ENCODE peak calls at places on chromosome 11, in five cellular contexts. X, C, I, V and N are unnamed samples.

GRCh38 chr11:131864205-131864604 is 493.8 kb downstream of the NTM start:
- DNase-seq in X (no peak), C (no peak), I (no peak), V (no peak), N (no peak)

GRCh38 chr11:10356161-10356560 is 51.3 kb downstream of the ADM start:
- DNase-seq in X (no peak), C (no peak), I (no peak), V (no peak), N (no peak)

GRCh38 chr11:20208622-20209090 is 48.4 kb upstream of the DBX1 start:
- DNase-seq in X (no peak), C (no peak), I (no peak), V (no peak), N (no peak)

GRCh38 chr11:8287297-8288070 is 23.8 kb upstream of the LMO1 start:
- DNase-seq in X (no peak), C (no peak), I (no peak), V (no peak), N (no peak)

GRCh38 chr11:24453129-24453723 is 43.6 kb upstream of the LUZP2 start:
- DNase-seq in X (no peak), C (no peak), I (no peak), V (peak), N (no peak)

GRCh38 chr11:46693597-46694012 is 6.8 kb downstream of the ARHGAP1 start:
- DNase-seq in X (no peak), C (peak), I (no peak), V (no peak), N (peak)

GRCh38 chr11:27201454-27202302 is 161.1 kb downstream of the BBOX1 start:
- DNase-seq in X (no peak), C (peak), I (peak), V (peak), N (peak)

GRCh38 chr11:76543006-76543703 is 98.3 kb downstream of the EMSY start:
- DNase-seq in X (no peak), C (no peak), I (no peak), V (no peak), N (no peak)

GRCh38 chr11:61635787-61636186 is 44.4 kb upstream of the DAGLA start:
- DNase-seq in X (no peak), C (no peak), I (no peak), V (no peak), N (no peak)

GRCh38 chr11:46582588-46582987 is 11.2 kb downstream of the AMBRA1 start:
- DNase-seq in X (no peak), C (no peak), I (no peak), V (no peak), N (no peak)

GRCh38 chr11:68956547-68957254 is 24.1 kb downstream of the MRGPRD start:
- DNase-seq in X (no peak), C (no peak), I (no peak), V (no peak), N (no peak)

GRCh38 chr11:73950869-73951710 is at the start of gene DNAJB13:
- DNase-seq in X (no peak), C (peak), I (no peak), V (no peak), N (no peak)

GRCh38 chr11:2259466-2259830 is 10.9 kb downstream of the ASCL2 start:
- DNase-seq in X (no peak), C (no peak), I (peak), V (no peak), N (no peak)

GRCh38 chr11:35815556-35816315 is 128.1 kb upstream of the LDLRAD3 start:
- DNase-seq in X (no peak), C (no peak), I (no peak), V (no peak), N (no peak)

GRCh38 chr11:10302294-10302743 is 2.6 kb upstream of the ADM start:
- DNase-seq in X (no peak), C (no peak), I (no peak), V (no peak), N (no peak)

GRCh38 chr11:272931-273198 is 5.3 kb upstream of the NLRP6 start:
- DNase-seq in X (no peak), C (no peak), I (no peak), V (no peak), N (no peak)

GRCh38 chr11:112590778-112591177 is 330.1 kb upstream of the PLET1 start:
- DNase-seq in X (no peak), C (no peak), I (no peak), V (no peak), N (no peak)

GRCh38 chr11:35954205-35954604 is 10.3 kb downstream of the LDLRAD3 start:
- DNase-seq in X (no peak), C (no peak), I (no peak), V (no peak), N (no peak)

GRCh38 chr11:77205467-77206263 is 77.6 kb downstream of the MYO7A start:
- DNase-seq in X (no peak), C (no peak), I (peak), V (no peak), N (no peak)

GRCh38 chr11:119790476-119790875 is 61.5 kb upstream of the NECTIN1 start:
- DNase-seq in X (no peak), C (no peak), I (no peak), V (no peak), N (no peak)

GRCh38 chr11:70233511-70233919 is 30.4 kb downstream of the FADD start:
- DNase-seq in X (no peak), C (peak), I (peak), V (peak), N (peak)

GRCh38 chr11:134753805-134754130 is 341.7 kb upstream of the B3GAT1 start:
- DNase-seq in X (no peak), C (no peak), I (no peak), V (no peak), N (no peak)

GRCh38 chr11:69700278-69701140 is 3.3 kb downstream of the FGF19 start:
- DNase-seq in X (no peak), C (peak), I (peak), V (no peak), N (peak)

GRCh38 chr11:88175004-88175706 is at the start of gene RAB38:
- DNase-seq in X (peak), C (no peak), I (no peak), V (peak), N (no peak)

GRCh38 chr11:46072172-46072964 is 48.9 kb downstream of the PHF21A start:
- DNase-seq in X (no peak), C (no peak), I (no peak), V (no peak), N (no peak)

GRCh38 chr11:114348200-114349191 is 51.8 kb downstream of the C11orf71 start:
- DNase-seq in X (no peak), C (no peak), I (peak), V (no peak), N (peak)

GRCh38 chr11:107780775-107781174 is 68.9 kb upstream of the SLN start:
- DNase-seq in X (no peak), C (no peak), I (no peak), V (no peak), N (no peak)

GRCh38 chr11:296976-297665 is 2.2 kb downstream of the IFITM5 start:
- DNase-seq in X (no peak), C (no peak), I (no peak), V (no peak), N (no peak)

GRCh38 chr11:1756024-1756561 is 5.7 kb upstream of the IFITM10 start:
- DNase-seq in X (no peak), C (no peak), I (no peak), V (no peak), N (no peak)

GRCh38 chr11:13328276-13328675 is 50.7 kb downstream of the BMAL1 start:
- DNase-seq in X (no peak), C (no peak), I (no peak), V (no peak), N (no peak)

GRCh38 chr11:11366793-11367192 is 13.7 kb upstream of the CSNK2A3 start:
- DNase-seq in X (no peak), C (no peak), I (no peak), V (no peak), N (no peak)

GRCh38 chr11:48127521-48128183 is 89.0 kb upstream of the OR4B1 start:
- DNase-seq in X (no peak), C (no peak), I (no peak), V (no peak), N (no peak)

GRCh38 chr11:134642206-134642605 is 230.2 kb upstream of the B3GAT1 start:
- DNase-seq in X (no peak), C (no peak), I (no peak), V (no peak), N (no peak)

GRCh38 chr11:57779275-57779674 is 17.7 kb downstream of the CTNND1 start:
- DNase-seq in X (no peak), C (no peak), I (peak), V (no peak), N (no peak)

GRCh38 chr11:17389205-17389956 is 922 bp upstream of the KCNJ11 start:
- DNase-seq in X (peak), C (peak), I (no peak), V (no peak), N (no peak)